ENCODE peak calls at places on chromosomes 12 and 14, in nine cellular contexts. One of them, this sample, is unnamed. For H3K27me3, the result is how much of the 10 kb centered on the place peaks cover.

GRCh38 chr12:47883663-47884195 is 21.1 kb downstream of the VDR start:
- DNase-seq in psoas muscle: no peak
- DNase-seq in left ventricle myocardium inferior: no peak
- DNase-seq in hepatocyte: no peak
- DNase-seq in tibial nerve: no peak
- DNase-seq in GM12878: no peak
- DNase-seq in tibial artery: peak
- DNase-seq in brain microvascular endothelial cell: no peak
- DNase-seq in pancreas: no peak
- DNase-seq in this sample: no peak

GRCh38 chr12:111597731-111598636 is 1.1 kb downstream of the ATXN2 start:
- DNase-seq in tibial artery: peak
- DNase-seq in pancreas: peak
- DNase-seq in GM12878: no peak
- DNase-seq in brain microvascular endothelial cell: no peak
- DNase-seq in hepatocyte: peak
- DNase-seq in left ventricle myocardium inferior: peak
- DNase-seq in psoas muscle: peak
- DNase-seq in tibial nerve: peak
- DNase-seq in this sample: peak

GRCh38 chr14:38254565-38255407 is 1.1 kb downstream of the CLEC14A start:
- DNase-seq in GM12878: no peak
- DNase-seq in left ventricle myocardium inferior: peak
- DNase-seq in tibial nerve: no peak
- DNase-seq in tibial artery: no peak
- DNase-seq in brain microvascular endothelial cell: no peak
- DNase-seq in hepatocyte: no peak
- DNase-seq in pancreas: no peak
- DNase-seq in psoas muscle: peak
- DNase-seq in this sample: no peak

GRCh38 chr12:2414810-2415567 is 362.2 kb downstream of the CACNA1C start:
- DNase-seq in psoas muscle: peak
- DNase-seq in tibial nerve: no peak
- DNase-seq in hepatocyte: no peak
- DNase-seq in brain microvascular endothelial cell: no peak
- DNase-seq in left ventricle myocardium inferior: no peak
- DNase-seq in pancreas: no peak
- DNase-seq in tibial artery: peak
- DNase-seq in GM12878: no peak
- DNase-seq in this sample: no peak

GRCh38 chr12:49358548-49359141 is 8.6 kb upstream of the SPATS2 start:
- DNase-seq in tibial artery: peak
- DNase-seq in hepatocyte: peak
- DNase-seq in left ventricle myocardium inferior: no peak
- DNase-seq in psoas muscle: no peak
- DNase-seq in tibial nerve: peak
- DNase-seq in brain microvascular endothelial cell: peak
- DNase-seq in GM12878: no peak
- DNase-seq in pancreas: peak
- DNase-seq in this sample: no peak

GRCh38 chr12:114269153-114269552 is 136.8 kb downstream of the TBX5 start:
- DNase-seq in left ventricle myocardium inferior: no peak
- DNase-seq in GM12878: no peak
- DNase-seq in pancreas: no peak
- DNase-seq in tibial nerve: no peak
- DNase-seq in hepatocyte: no peak
- DNase-seq in brain microvascular endothelial cell: no peak
- DNase-seq in tibial artery: no peak
- DNase-seq in psoas muscle: no peak
- DNase-seq in this sample: peak

GRCh38 chr12:128644664-128645296 is 179.0 kb downstream of the SLC15A4 start:
- DNase-seq in left ventricle myocardium inferior: no peak
- DNase-seq in brain microvascular endothelial cell: no peak
- DNase-seq in GM12878: no peak
- DNase-seq in pancreas: no peak
- DNase-seq in tibial nerve: peak
- DNase-seq in psoas muscle: no peak
- DNase-seq in hepatocyte: peak
- DNase-seq in tibial artery: no peak
- DNase-seq in this sample: no peak

GRCh38 chr14:32722631-32723183 is 216.0 kb upstream of the NPAS3 start:
- DNase-seq in left ventricle myocardium inferior: no peak
- DNase-seq in tibial artery: no peak
- DNase-seq in pancreas: no peak
- DNase-seq in tibial nerve: no peak
- DNase-seq in psoas muscle: peak
- DNase-seq in GM12878: no peak
- DNase-seq in brain microvascular endothelial cell: no peak
- DNase-seq in hepatocyte: no peak
- DNase-seq in this sample: no peak

GRCh38 chr14:26444745-26445144 is 153.1 kb downstream of the NOVA1 start:
- DNase-seq in brain microvascular endothelial cell: no peak
- DNase-seq in GM12878: no peak
- DNase-seq in psoas muscle: no peak
- DNase-seq in left ventricle myocardium inferior: no peak
- DNase-seq in hepatocyte: peak
- DNase-seq in tibial nerve: no peak
- DNase-seq in pancreas: no peak
- DNase-seq in tibial artery: no peak
- DNase-seq in this sample: no peak

GRCh38 chr14:71139058-71139946 is 232.0 kb downstream of the PCNX1 start:
- DNase-seq in GM12878: peak
- DNase-seq in tibial artery: no peak
- DNase-seq in brain microvascular endothelial cell: peak
- DNase-seq in left ventricle myocardium inferior: peak
- DNase-seq in psoas muscle: peak
- DNase-seq in pancreas: peak
- DNase-seq in hepatocyte: peak
- DNase-seq in tibial nerve: peak
- DNase-seq in this sample: peak

GRCh38 chr12:75479963-75480461 is 543 bp upstream of the GLIPR1 start:
- DNase-seq in tibial nerve: no peak
- DNase-seq in hepatocyte: no peak
- DNase-seq in tibial artery: no peak
- DNase-seq in brain microvascular endothelial cell: peak
- DNase-seq in GM12878: no peak
- DNase-seq in left ventricle myocardium inferior: no peak
- DNase-seq in psoas muscle: no peak
- DNase-seq in pancreas: no peak
- DNase-seq in this sample: peak

GRCh38 chr12:111409403-111410228 is 3.9 kb downstream of the SH2B3 start:
- DNase-seq in pancreas: peak
- DNase-seq in brain microvascular endothelial cell: peak
- DNase-seq in tibial nerve: no peak
- DNase-seq in hepatocyte: no peak
- DNase-seq in psoas muscle: peak
- DNase-seq in GM12878: no peak
- DNase-seq in left ventricle myocardium inferior: peak
- DNase-seq in tibial artery: peak
- DNase-seq in this sample: peak

GRCh38 chr12:130639759-130640158 is 76.3 kb downstream of the RIMBP2 start:
- DNase-seq in hepatocyte: no peak
- DNase-seq in left ventricle myocardium inferior: no peak
- DNase-seq in tibial nerve: no peak
- DNase-seq in tibial artery: no peak
- DNase-seq in psoas muscle: no peak
- DNase-seq in pancreas: no peak
- DNase-seq in GM12878: no peak
- DNase-seq in brain microvascular endothelial cell: no peak
- DNase-seq in this sample: no peak

DNA sequence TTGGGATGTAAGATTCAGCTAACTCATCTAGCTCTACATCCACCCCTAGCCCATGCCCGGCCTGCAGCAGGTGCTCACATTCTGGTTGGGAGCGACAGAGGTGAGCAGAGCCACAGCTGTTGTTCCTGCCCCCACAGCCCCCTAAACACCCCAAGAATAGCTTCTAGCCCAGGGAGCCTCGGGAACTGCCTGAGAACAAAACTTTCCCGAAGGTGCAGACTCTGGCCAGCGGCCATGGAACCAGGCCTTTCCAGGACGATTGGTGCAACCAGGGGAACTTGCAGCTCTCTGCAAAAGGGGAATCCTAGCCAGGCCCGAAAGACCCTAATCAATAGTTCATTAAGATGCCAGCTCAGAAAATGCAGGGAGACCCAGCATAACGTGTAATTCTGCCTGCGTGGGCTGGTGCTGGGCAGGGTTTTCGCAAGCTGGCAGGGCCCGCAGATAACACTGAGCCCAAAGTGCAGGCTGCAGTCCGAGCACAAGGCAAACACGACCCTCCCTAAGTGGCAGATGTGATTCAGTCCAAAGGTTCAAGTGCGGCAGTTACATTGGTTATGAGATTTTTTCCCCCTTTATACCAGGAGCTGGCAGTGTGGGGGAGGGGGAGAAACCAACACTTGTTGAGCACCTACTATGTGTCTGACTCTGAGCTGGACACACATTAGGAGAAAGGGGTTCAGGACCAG is 122.5 kb upstream of the MAP1LC3B2 start:
- DNase-seq in pancreas: no peak
- DNase-seq in left ventricle myocardium inferior: no peak
- DNase-seq in tibial artery: no peak
- DNase-seq in GM12878: no peak
- DNase-seq in hepatocyte: peak
- DNase-seq in brain microvascular endothelial cell: no peak
- DNase-seq in tibial nerve: no peak
- DNase-seq in psoas muscle: no peak
- DNase-seq in this sample: no peak
- H3K4me3 ChIP-seq in pancreas: no peak
- H3K4me3 ChIP-seq in left ventricle myocardium inferior: no peak
- H3K4me3 ChIP-seq in tibial artery: no peak
- H3K4me3 ChIP-seq in GM12878: no peak
- H3K4me3 ChIP-seq in hepatocyte: no peak
- H3K4me3 ChIP-seq in brain microvascular endothelial cell: no peak
- H3K4me3 ChIP-seq in tibial nerve: no peak
- H3K4me3 ChIP-seq in psoas muscle: no peak
- H3K4me3 ChIP-seq in this sample: no peak

GRCh38 chr12:132924356-132924755 is 31.8 kb downstream of the ZNF605 start:
- DNase-seq in psoas muscle: no peak
- DNase-seq in tibial artery: no peak
- DNase-seq in left ventricle myocardium inferior: no peak
- DNase-seq in tibial nerve: no peak
- DNase-seq in hepatocyte: no peak
- DNase-seq in brain microvascular endothelial cell: no peak
- DNase-seq in pancreas: no peak
- DNase-seq in GM12878: no peak
- DNase-seq in this sample: no peak

GRCh38 chr12:132923356-132923909 is 32.7 kb downstream of the ZNF605 start:
- DNase-seq in hepatocyte: no peak
- DNase-seq in GM12878: no peak
- DNase-seq in brain microvascular endothelial cell: no peak
- DNase-seq in tibial artery: no peak
- DNase-seq in psoas muscle: no peak
- DNase-seq in left ventricle myocardium inferior: no peak
- DNase-seq in pancreas: no peak
- DNase-seq in tibial nerve: no peak
- DNase-seq in this sample: no peak

GRCh38 chr12:132918680-132919079 is 31.3 kb upstream of the CHFR start:
- DNase-seq in tibial nerve: no peak
- DNase-seq in tibial artery: no peak
- DNase-seq in hepatocyte: no peak
- DNase-seq in psoas muscle: no peak
- DNase-seq in left ventricle myocardium inferior: no peak
- DNase-seq in pancreas: no peak
- DNase-seq in brain microvascular endothelial cell: no peak
- DNase-seq in GM12878: no peak
- DNase-seq in this sample: no peak

GRCh38 chr12:132922676-132923075 is 33.4 kb downstream of the ZNF605 start:
- DNase-seq in tibial nerve: no peak
- DNase-seq in left ventricle myocardium inferior: no peak
- DNase-seq in pancreas: no peak
- DNase-seq in hepatocyte: no peak
- DNase-seq in GM12878: no peak
- DNase-seq in brain microvascular endothelial cell: no peak
- DNase-seq in psoas muscle: no peak
- DNase-seq in tibial artery: no peak
- DNase-seq in this sample: no peak

GRCh38 chr12:132921685-132922084 is 34.3 kb upstream of the CHFR start:
- DNase-seq in pancreas: no peak
- DNase-seq in GM12878: no peak
- DNase-seq in brain microvascular endothelial cell: no peak
- DNase-seq in tibial nerve: no peak
- DNase-seq in psoas muscle: no peak
- DNase-seq in tibial artery: no peak
- DNase-seq in left ventricle myocardium inferior: no peak
- DNase-seq in hepatocyte: no peak
- DNase-seq in this sample: no peak
- TF ChIP-seq CTCF in pancreas: no peak
- TF ChIP-seq CTCF in GM12878: no peak
- TF ChIP-seq CTCF in brain microvascular endothelial cell: peak
- TF ChIP-seq CTCF in tibial nerve: no peak
- TF ChIP-seq CTCF in psoas muscle: no peak
- TF ChIP-seq CTCF in tibial artery: no peak
- TF ChIP-seq CTCF in left ventricle myocardium inferior: no peak
- TF ChIP-seq CTCF in hepatocyte: no peak
- TF ChIP-seq CTCF in this sample: no peak

GRCh38 chr14:101939771-101940170 is 24.6 kb upstream of the DYNC1H1 start:
- DNase-seq in GM12878: no peak
- DNase-seq in tibial artery: no peak
- DNase-seq in tibial nerve: no peak
- DNase-seq in hepatocyte: no peak
- DNase-seq in pancreas: no peak
- DNase-seq in brain microvascular endothelial cell: no peak
- DNase-seq in psoas muscle: no peak
- DNase-seq in left ventricle myocardium inferior: no peak
- DNase-seq in this sample: no peak
- H3K27me3 ChIP-seq in GM12878: under half
- H3K27me3 ChIP-seq in tibial artery: under half
- H3K27me3 ChIP-seq in tibial nerve: under half
- H3K27me3 ChIP-seq in hepatocyte: under half
- H3K27me3 ChIP-seq in pancreas: under half
- H3K27me3 ChIP-seq in brain microvascular endothelial cell: under half
- H3K27me3 ChIP-seq in psoas muscle: under half
- H3K27me3 ChIP-seq in left ventricle myocardium inferior: under half
- H3K27me3 ChIP-seq in this sample: under half

GRCh38 chr12:96219700-96220206 is 25.6 kb downstream of the ELK3 start:
- DNase-seq in pancreas: no peak
- DNase-seq in tibial nerve: no peak
- DNase-seq in psoas muscle: no peak
- DNase-seq in tibial artery: no peak
- DNase-seq in hepatocyte: peak
- DNase-seq in GM12878: no peak
- DNase-seq in left ventricle myocardium inferior: no peak
- DNase-seq in brain microvascular endothelial cell: peak
- DNase-seq in this sample: no peak
- H3K4me3 ChIP-seq in pancreas: no peak
- H3K4me3 ChIP-seq in tibial nerve: no peak
- H3K4me3 ChIP-seq in psoas muscle: no peak
- H3K4me3 ChIP-seq in tibial artery: no peak
- H3K4me3 ChIP-seq in hepatocyte: no peak
- H3K4me3 ChIP-seq in GM12878: no peak
- H3K4me3 ChIP-seq in left ventricle myocardium inferior: no peak
- H3K4me3 ChIP-seq in brain microvascular endothelial cell: no peak
- H3K4me3 ChIP-seq in this sample: no peak

GRCh38 chr12:26991826-26992225 is 22.4 kb downstream of the TM7SF3 start:
- DNase-seq in hepatocyte: no peak
- DNase-seq in left ventricle myocardium inferior: no peak
- DNase-seq in pancreas: no peak
- DNase-seq in GM12878: no peak
- DNase-seq in tibial artery: no peak
- DNase-seq in brain microvascular endothelial cell: no peak
- DNase-seq in psoas muscle: no peak
- DNase-seq in tibial nerve: no peak
- DNase-seq in this sample: no peak
- TF ChIP-seq CTCF in hepatocyte: no peak
- TF ChIP-seq CTCF in left ventricle myocardium inferior: no peak
- TF ChIP-seq CTCF in pancreas: no peak
- TF ChIP-seq CTCF in GM12878: no peak
- TF ChIP-seq CTCF in tibial artery: no peak
- TF ChIP-seq CTCF in brain microvascular endothelial cell: no peak
- TF ChIP-seq CTCF in psoas muscle: no peak
- TF ChIP-seq CTCF in tibial nerve: no peak
- TF ChIP-seq CTCF in this sample: no peak

GRCh38 chr14:23358042-23358441 is 5.4 kb upstream of the SLC22A17 start:
- DNase-seq in GM12878: no peak
- DNase-seq in tibial artery: no peak
- DNase-seq in tibial nerve: no peak
- DNase-seq in hepatocyte: no peak
- DNase-seq in left ventricle myocardium inferior: no peak
- DNase-seq in brain microvascular endothelial cell: no peak
- DNase-seq in psoas muscle: no peak
- DNase-seq in pancreas: no peak
- DNase-seq in this sample: no peak
- H3K27me3 ChIP-seq in GM12878: under half
- H3K27me3 ChIP-seq in tibial artery: under half
- H3K27me3 ChIP-seq in tibial nerve: under half
- H3K27me3 ChIP-seq in hepatocyte: under half
- H3K27me3 ChIP-seq in left ventricle myocardium inferior: under half
- H3K27me3 ChIP-seq in brain microvascular endothelial cell: under half
- H3K27me3 ChIP-seq in psoas muscle: under half
- H3K27me3 ChIP-seq in pancreas: under half
- H3K27me3 ChIP-seq in this sample: under half

This sample was measured in GM06990.